ENCODE peak calls at places on chromosome 13, in five cellular contexts. One of them, this sample, is unnamed. For H3K36me3, the result is how much of the 10 kb centered on the place peaks cover.

GRCh38 chr13:66716502-66716901 is 513.6 kb downstream of the PCDH9 start:
- DNase-seq in WERI-Rb-1: no peak
- DNase-seq in kidney: no peak
- DNase-seq in PC-9: no peak
- DNase-seq in colonic mucosa: no peak
- DNase-seq in this sample: no peak

GRCh38 chr13:110418944-110419343 is 111.9 kb downstream of the COL4A2 start:
- DNase-seq in WERI-Rb-1: no peak
- DNase-seq in kidney: no peak
- DNase-seq in PC-9: no peak
- DNase-seq in colonic mucosa: no peak
- DNase-seq in this sample: no peak

GRCh38 chr13:29502391-29503008 is 93.0 kb downstream of the SLC7A1 start:
- DNase-seq in WERI-Rb-1: no peak
- DNase-seq in kidney: no peak
- DNase-seq in PC-9: no peak
- DNase-seq in colonic mucosa: no peak
- DNase-seq in this sample: no peak

GRCh38 chr13:99191900-99192399 is 8.7 kb upstream of the UBAC2 start:
- DNase-seq in WERI-Rb-1: peak
- DNase-seq in kidney: no peak
- DNase-seq in PC-9: peak
- DNase-seq in colonic mucosa: peak
- DNase-seq in this sample: no peak

GRCh38 chr13:23330356-23330755 is 103.1 kb downstream of the SACS start:
- DNase-seq in WERI-Rb-1: no peak
- DNase-seq in kidney: no peak
- DNase-seq in PC-9: no peak
- DNase-seq in colonic mucosa: no peak
- DNase-seq in this sample: no peak

GRCh38 chr13:95441326-95441725 is 111.2 kb upstream of the CLDN10 start:
- DNase-seq in WERI-Rb-1: no peak
- DNase-seq in kidney: no peak
- DNase-seq in PC-9: no peak
- DNase-seq in colonic mucosa: no peak
- DNase-seq in this sample: no peak

GRCh38 chr13:112143753-112144615 is 77.0 kb downstream of the SOX1 start:
- DNase-seq in WERI-Rb-1: peak
- DNase-seq in kidney: no peak
- DNase-seq in PC-9: no peak
- DNase-seq in colonic mucosa: no peak
- DNase-seq in this sample: no peak

GRCh38 chr13:95411641-95412040 is 110.4 kb upstream of the ABCC4 start:
- DNase-seq in WERI-Rb-1: no peak
- DNase-seq in kidney: no peak
- DNase-seq in PC-9: peak
- DNase-seq in colonic mucosa: no peak
- DNase-seq in this sample: no peak

GRCh38 chr13:34926513-34926912 is 15.6 kb upstream of the NBEA start:
- DNase-seq in WERI-Rb-1: no peak
- DNase-seq in kidney: no peak
- DNase-seq in PC-9: no peak
- DNase-seq in colonic mucosa: no peak
- DNase-seq in this sample: no peak

GRCh38 chr13:110271313-110271712 is 35.6 kb downstream of the COL4A1 start:
- DNase-seq in WERI-Rb-1: no peak
- DNase-seq in kidney: no peak
- DNase-seq in PC-9: no peak
- DNase-seq in colonic mucosa: no peak
- DNase-seq in this sample: no peak

GRCh38 chr13:59531571-59532091 is 632.1 kb downstream of the DIAPH3 start:
- DNase-seq in WERI-Rb-1: no peak
- DNase-seq in kidney: peak
- DNase-seq in PC-9: no peak
- DNase-seq in colonic mucosa: peak
- DNase-seq in this sample: peak

GRCh38 chr13:44759723-44760360 is 183.7 kb upstream of the TSC22D1 start:
- DNase-seq in WERI-Rb-1: no peak
- DNase-seq in kidney: no peak
- DNase-seq in PC-9: peak
- DNase-seq in colonic mucosa: no peak
- DNase-seq in this sample: no peak

GRCh38 chr13:76677047-76677446 is 209.2 kb downstream of the KCTD12 start:
- DNase-seq in WERI-Rb-1: no peak
- DNase-seq in kidney: no peak
- DNase-seq in PC-9: no peak
- DNase-seq in colonic mucosa: peak
- DNase-seq in this sample: peak

GRCh38 chr13:99859178-99860177 is 112.1 kb downstream of the ZIC5 start:
- DNase-seq in WERI-Rb-1: no peak
- DNase-seq in kidney: no peak
- DNase-seq in PC-9: no peak
- DNase-seq in colonic mucosa: peak
- DNase-seq in this sample: peak

GRCh38 chr13:67094952-67095351 is 135.2 kb downstream of the PCDH9 start:
- DNase-seq in WERI-Rb-1: no peak
- DNase-seq in kidney: no peak
- DNase-seq in PC-9: no peak
- DNase-seq in colonic mucosa: no peak
- DNase-seq in this sample: no peak

GRCh38 chr13:100129605-100130004 is 40.7 kb downstream of the PCCA start:
- DNase-seq in WERI-Rb-1: no peak
- DNase-seq in kidney: no peak
- DNase-seq in PC-9: no peak
- DNase-seq in colonic mucosa: no peak
- DNase-seq in this sample: no peak

GRCh38 chr13:110646442-110647364 is 31.4 kb downstream of the NAXD start:
- DNase-seq in WERI-Rb-1: no peak
- DNase-seq in kidney: peak
- DNase-seq in PC-9: no peak
- DNase-seq in colonic mucosa: no peak
- DNase-seq in this sample: peak

GRCh38 chr13:50609016-50609415 is 234.5 kb downstream of the DLEU7 start:
- DNase-seq in WERI-Rb-1: no peak
- DNase-seq in kidney: no peak
- DNase-seq in PC-9: no peak
- DNase-seq in colonic mucosa: no peak
- DNase-seq in this sample: no peak
- H3K27ac ChIP-seq in WERI-Rb-1: no peak
- H3K27ac ChIP-seq in kidney: no peak
- H3K27ac ChIP-seq in PC-9: no peak
- H3K27ac ChIP-seq in colonic mucosa: no peak
- H3K27ac ChIP-seq in this sample: no peak

GRCh38 chr13:97849305-97849704 is 104.2 kb upstream of the IPO5 start:
- DNase-seq in WERI-Rb-1: peak
- DNase-seq in kidney: no peak
- DNase-seq in PC-9: peak
- DNase-seq in colonic mucosa: no peak
- DNase-seq in this sample: no peak
- TF ChIP-seq CTCF in WERI-Rb-1: peak
- TF ChIP-seq CTCF in kidney: no peak
- TF ChIP-seq CTCF in PC-9: peak
- TF ChIP-seq CTCF in colonic mucosa: no peak
- TF ChIP-seq CTCF in this sample: no peak

GRCh38 chr13:20991741-20992520 is 69.5 kb downstream of the LATS2 start:
- DNase-seq in WERI-Rb-1: no peak
- DNase-seq in kidney: no peak
- DNase-seq in PC-9: no peak
- DNase-seq in colonic mucosa: no peak
- DNase-seq in this sample: no peak
- H3K36me3 ChIP-seq in WERI-Rb-1: under half
- H3K36me3 ChIP-seq in kidney: under half
- H3K36me3 ChIP-seq in PC-9: under half
- H3K36me3 ChIP-seq in colonic mucosa: under half
- H3K36me3 ChIP-seq in this sample: half or more

DNA sequence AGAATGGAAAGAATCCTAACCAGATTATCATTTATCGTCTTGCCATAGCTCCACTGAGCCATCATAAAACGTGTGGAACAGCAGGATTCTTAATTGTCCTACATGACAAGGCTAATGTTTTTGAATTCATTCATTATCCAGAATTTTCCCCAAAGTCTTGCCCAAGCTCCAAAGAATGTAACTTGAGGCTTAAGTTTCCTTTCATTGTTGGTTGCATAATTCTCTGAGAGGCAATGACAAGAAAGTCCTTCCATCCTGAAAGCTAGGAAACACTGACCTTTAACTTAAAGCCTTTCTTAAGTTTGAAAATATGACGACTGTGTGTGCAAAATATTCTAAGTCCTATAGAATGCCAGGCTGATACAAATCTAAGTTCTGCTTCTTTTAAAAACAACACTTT is 546.1 kb downstream of the SUCLA2 start:
- DNase-seq in WERI-Rb-1: no peak
- DNase-seq in kidney: no peak
- DNase-seq in PC-9: no peak
- DNase-seq in colonic mucosa: no peak
- DNase-seq in this sample: no peak
- H3K27ac ChIP-seq in WERI-Rb-1: no peak
- H3K27ac ChIP-seq in kidney: no peak
- H3K27ac ChIP-seq in PC-9: no peak
- H3K27ac ChIP-seq in colonic mucosa: no peak
- H3K27ac ChIP-seq in this sample: no peak

DNA sequence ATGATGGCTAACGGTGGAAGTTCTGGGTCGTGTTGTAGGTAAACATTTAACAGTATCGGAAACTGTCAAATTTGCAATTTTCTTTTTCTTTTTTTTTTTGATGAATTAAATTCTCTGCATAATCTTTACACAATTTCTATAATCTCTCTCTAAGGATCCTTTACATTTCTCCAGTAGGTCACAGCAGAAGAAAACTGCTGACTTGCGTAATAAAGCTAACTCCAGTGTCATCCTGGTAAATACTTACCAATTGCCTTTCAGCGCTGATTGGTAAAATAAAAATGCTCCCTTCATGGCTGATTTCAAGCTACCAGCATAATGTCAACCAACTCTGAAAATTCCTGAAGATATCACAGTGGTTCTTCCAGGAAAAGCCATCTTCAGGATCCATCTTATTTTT is 510.5 kb upstream of the ATXN8OS start:
- DNase-seq in WERI-Rb-1: no peak
- DNase-seq in kidney: no peak
- DNase-seq in PC-9: no peak
- DNase-seq in colonic mucosa: no peak
- DNase-seq in this sample: no peak
- TF ChIP-seq CTCF in WERI-Rb-1: no peak
- TF ChIP-seq CTCF in kidney: no peak
- TF ChIP-seq CTCF in PC-9: no peak
- TF ChIP-seq CTCF in colonic mucosa: no peak
- TF ChIP-seq CTCF in this sample: no peak

DNA sequence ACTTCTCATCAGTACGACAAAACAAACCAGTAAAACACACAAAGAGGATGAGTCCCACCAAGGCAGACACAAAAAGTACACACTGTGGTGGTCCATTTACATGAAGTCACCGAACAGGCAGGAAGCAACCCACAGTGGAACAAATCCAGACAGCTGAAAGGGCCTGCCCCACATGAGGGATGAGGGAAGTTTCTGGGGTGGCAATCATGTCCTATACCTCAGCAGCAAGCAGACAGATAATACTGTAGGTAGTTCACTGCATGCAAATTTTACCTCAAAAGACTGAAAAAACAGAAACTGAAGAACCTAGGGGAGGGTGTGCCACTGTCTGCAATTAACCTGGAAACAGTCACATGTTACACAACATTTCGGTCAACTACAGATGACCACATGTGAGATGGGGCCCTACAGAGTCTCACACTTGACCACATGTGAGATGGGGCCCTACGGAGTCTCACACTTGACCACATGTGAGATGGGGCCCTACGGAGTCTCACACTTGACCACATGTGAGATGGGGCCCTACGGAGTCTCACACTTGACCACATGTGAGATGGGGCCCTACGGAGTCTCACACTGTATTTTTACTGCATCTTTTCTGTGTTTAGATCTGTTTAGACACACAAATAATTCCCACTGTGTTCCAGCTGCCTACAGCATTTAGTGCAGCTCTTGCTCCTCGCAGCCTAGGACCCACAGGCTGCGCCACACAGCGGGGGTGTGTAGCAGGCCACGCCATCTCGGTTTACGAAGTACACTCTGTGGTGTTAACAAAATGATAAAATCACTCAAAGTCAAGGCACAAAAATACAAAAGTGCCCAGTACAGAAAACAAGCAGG is 22.2 kb downstream of the PCID2 start:
- DNase-seq in WERI-Rb-1: no peak
- DNase-seq in kidney: no peak
- DNase-seq in PC-9: no peak
- DNase-seq in colonic mucosa: no peak
- DNase-seq in this sample: no peak
- H3K36me3 ChIP-seq in WERI-Rb-1: half or more
- H3K36me3 ChIP-seq in kidney: under half
- H3K36me3 ChIP-seq in PC-9: half or more
- H3K36me3 ChIP-seq in colonic mucosa: under half
- H3K36me3 ChIP-seq in this sample: half or more

GRCh38 chr13:77696863-77697207 is 652 bp upstream of the SLAIN1 start:
- DNase-seq in WERI-Rb-1: no peak
- DNase-seq in kidney: no peak
- DNase-seq in PC-9: no peak
- DNase-seq in colonic mucosa: no peak
- DNase-seq in this sample: no peak

GRCh38 chr13:77697208-77698103 is at the start of gene SLAIN1:
- DNase-seq in WERI-Rb-1: peak
- DNase-seq in kidney: peak
- DNase-seq in PC-9: no peak
- DNase-seq in colonic mucosa: peak
- DNase-seq in this sample: peak

GRCh38 chr13:77696006-77696862 is 1.3 kb upstream of the SLAIN1 start:
- DNase-seq in WERI-Rb-1: no peak
- DNase-seq in kidney: no peak
- DNase-seq in PC-9: no peak
- DNase-seq in colonic mucosa: no peak
- DNase-seq in this sample: no peak

GRCh38 chr13:77699059-77699680 is 1.7 kb downstream of the SLAIN1 start:
- DNase-seq in WERI-Rb-1: no peak
- DNase-seq in kidney: no peak
- DNase-seq in PC-9: no peak
- DNase-seq in colonic mucosa: no peak
- DNase-seq in this sample: no peak

GRCh38 chr13:77698211-77699058 is 948 bp downstream of the SLAIN1 start:
- DNase-seq in WERI-Rb-1: peak
- DNase-seq in kidney: peak
- DNase-seq in PC-9: no peak
- DNase-seq in colonic mucosa: peak
- DNase-seq in this sample: peak
- H3K27ac ChIP-seq in WERI-Rb-1: peak
- H3K27ac ChIP-seq in kidney: no peak
- H3K27ac ChIP-seq in PC-9: no peak
- H3K27ac ChIP-seq in colonic mucosa: no peak
- H3K27ac ChIP-seq in this sample: no peak

DNA sequence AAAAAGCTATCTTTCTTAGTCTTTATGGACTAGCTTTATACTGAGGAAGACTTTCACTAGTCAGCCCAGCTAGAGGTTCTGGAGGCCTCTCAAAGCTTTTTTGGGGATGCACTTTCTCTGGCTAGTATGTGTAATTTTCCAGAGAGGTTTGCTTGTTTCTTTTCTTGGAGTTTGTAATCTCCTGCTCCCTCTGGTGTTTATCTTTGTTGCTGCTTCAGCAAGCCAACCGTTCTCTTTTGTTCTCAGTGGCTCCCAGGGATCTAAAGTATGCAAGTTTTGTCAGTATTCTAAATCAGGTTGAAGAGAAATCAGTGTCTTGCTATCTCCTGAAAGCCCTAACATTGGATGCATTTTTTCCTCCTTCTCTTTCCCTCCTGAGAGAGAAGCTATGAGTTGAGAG is 121.1 kb upstream of the MYO16 start:
- DNase-seq in WERI-Rb-1: no peak
- DNase-seq in kidney: no peak
- DNase-seq in PC-9: no peak
- DNase-seq in colonic mucosa: no peak
- DNase-seq in this sample: no peak
- TF ChIP-seq CTCF in WERI-Rb-1: peak
- TF ChIP-seq CTCF in kidney: no peak
- TF ChIP-seq CTCF in PC-9: peak
- TF ChIP-seq CTCF in colonic mucosa: peak
- TF ChIP-seq CTCF in this sample: peak